ENCODE peak calls at places on chromosomes 13 and 19, in nine cellular contexts. J is HEK293T; T is uterus; K is activated T-cell treated with anti-CD3 and anti-CD28 coated beads for 1 hour; U is heart right ventricle; D is mesothelial cell of epicardium; F is kidney glomerular epithelial cell; B is naive thymus-derived CD8-positive, alpha-beta T cell; C is GM03348. L is an unnamed sample.

GRCh38 chr13:40779796-40780285 is 8.9 kb upstream of the MRPS31 start:
- DNase-seq in B (no peak), K (no peak), D (no peak), J (no peak), U (no peak), C (no peak), T (no peak), F (no peak), L (no peak)

GRCh38 chr13:21242236-21242635 is 65.8 kb downstream of the MRPL57 start:
- DNase-seq in U (no peak), F (no peak), J (no peak), K (no peak), T (no peak), C (no peak), D (no peak), B (no peak), L (no peak)

GRCh38 chr19:35733180-35734125 is 8.8 kb downstream of the IGFLR1 start:
- DNase-seq in F (no peak), U (no peak), J (no peak), B (no peak), T (peak), K (no peak), D (no peak), C (no peak), L (no peak)

GRCh38 chr13:35630551-35631275 is 154.2 kb upstream of the MAB21L1 start:
- DNase-seq in U (no peak), D (no peak), F (peak), T (no peak), J (peak), K (no peak), C (peak), B (no peak), L (no peak)

GRCh38 chr13:33799950-33800592 is 17.9 kb upstream of the RFC3 start:
- DNase-seq in T (no peak), B (no peak), J (peak), U (no peak), C (peak), K (no peak), D (no peak), F (no peak), L (no peak)

GRCh38 chr19:51830263-51830662 is 35.3 kb downstream of the FPR3 start:
- DNase-seq in U (no peak), J (no peak), T (no peak), K (no peak), F (no peak), D (no peak), B (no peak), C (no peak), L (no peak)

GRCh38 chr13:20704459-20705069 is 1.1 kb downstream of the IL17D start:
- DNase-seq in K (no peak), F (no peak), T (no peak), C (no peak), U (no peak), D (no peak), B (no peak), J (no peak), L (no peak)

GRCh38 chr19:13637664-13638063 is 126.7 kb upstream of the MRI1 start:
- DNase-seq in F (no peak), U (no peak), B (no peak), K (no peak), C (no peak), D (no peak), T (no peak), J (no peak), L (no peak)

GRCh38 chr13:101785858-101786257 is 333.4 kb downstream of the ITGBL1 start:
- DNase-seq in D (no peak), C (no peak), K (no peak), F (peak), J (peak), U (peak), B (no peak), T (no peak), L (no peak)

GRCh38 chr19:47020132-47020805 is 632 bp downstream of the NPAS1 start:
- DNase-seq in U (no peak), D (no peak), B (no peak), K (no peak), T (no peak), C (peak), J (no peak), F (no peak), L (no peak)

GRCh38 chr19:38120471-38121030 is 103.5 kb downstream of the DPF1 start:
- DNase-seq in B (no peak), F (no peak), C (no peak), K (no peak), U (no peak), J (no peak), T (no peak), D (no peak), L (no peak)

GRCh38 chr19:49343127-49343526 is 7.9 kb downstream of the CD37 start:
- DNase-seq in K (no peak), U (no peak), J (no peak), D (no peak), T (peak), F (no peak), B (no peak), C (no peak), L (no peak)

GRCh38 chr19:903266-903797 is 9.7 kb downstream of the R3HDM4 start:
- DNase-seq in D (no peak), U (no peak), K (no peak), T (no peak), J (no peak), F (no peak), B (no peak), C (no peak), L (no peak)

L was measured in effector CD8-positive, alpha-beta T cell.